ENCODE peak calls at places on chromosomes 5 and 9, in seven cellular contexts. One of them, this sample, is unnamed.

GRCh38 chr5:133924221-133924920 is 44.1 kb downstream of the C5orf15 start:
- DNase-seq in progenitor cell of endocrine pancreas: no peak
- DNase-seq in activated gamma-delta T cell treated with Interleukin-2 at 50 U/mL for 16 hours: no peak
- DNase-seq in NCI-H1105 treated with DMSO at 0.1 percent for 48 hours: no peak
- DNase-seq in left cardiac atrium: no peak
- DNase-seq in Peyer's patch: no peak
- DNase-seq in MM.1S: no peak
- DNase-seq in this sample: no peak

GRCh38 chr5:139644001-139644456 is 4.1 kb upstream of the CXXC5 start:
- DNase-seq in MM.1S: no peak
- DNase-seq in activated gamma-delta T cell treated with Interleukin-2 at 50 U/mL for 16 hours: no peak
- DNase-seq in progenitor cell of endocrine pancreas: no peak
- DNase-seq in NCI-H1105 treated with DMSO at 0.1 percent for 48 hours: no peak
- DNase-seq in left cardiac atrium: peak
- DNase-seq in Peyer's patch: peak
- DNase-seq in this sample: no peak

GRCh38 chr5:72812483-72812882 is 4.0 kb upstream of the TNPO1 start:
- DNase-seq in left cardiac atrium: no peak
- DNase-seq in Peyer's patch: no peak
- DNase-seq in progenitor cell of endocrine pancreas: no peak
- DNase-seq in MM.1S: no peak
- DNase-seq in activated gamma-delta T cell treated with Interleukin-2 at 50 U/mL for 16 hours: no peak
- DNase-seq in NCI-H1105 treated with DMSO at 0.1 percent for 48 hours: no peak
- DNase-seq in this sample: no peak

GRCh38 chr5:149561848-149562247 is 10.6 kb upstream of the CSNK1A1 start:
- DNase-seq in progenitor cell of endocrine pancreas: no peak
- DNase-seq in MM.1S: peak
- DNase-seq in Peyer's patch: no peak
- DNase-seq in activated gamma-delta T cell treated with Interleukin-2 at 50 U/mL for 16 hours: no peak
- DNase-seq in left cardiac atrium: no peak
- DNase-seq in NCI-H1105 treated with DMSO at 0.1 percent for 48 hours: no peak
- DNase-seq in this sample: no peak

GRCh38 chr5:120684749-120685415 is 220.8 kb downstream of the PRR16 start:
- DNase-seq in activated gamma-delta T cell treated with Interleukin-2 at 50 U/mL for 16 hours: no peak
- DNase-seq in NCI-H1105 treated with DMSO at 0.1 percent for 48 hours: no peak
- DNase-seq in left cardiac atrium: no peak
- DNase-seq in MM.1S: no peak
- DNase-seq in Peyer's patch: no peak
- DNase-seq in progenitor cell of endocrine pancreas: no peak
- DNase-seq in this sample: no peak

GRCh38 chr9:27529316-27530278 is at the start of gene MOB3B:
- DNase-seq in left cardiac atrium: peak
- DNase-seq in progenitor cell of endocrine pancreas: peak
- DNase-seq in activated gamma-delta T cell treated with Interleukin-2 at 50 U/mL for 16 hours: peak
- DNase-seq in MM.1S: peak
- DNase-seq in Peyer's patch: peak
- DNase-seq in NCI-H1105 treated with DMSO at 0.1 percent for 48 hours: peak
- DNase-seq in this sample: peak

GRCh38 chr9:78695521-78695920 is 398.6 kb downstream of the PSAT1 start:
- DNase-seq in progenitor cell of endocrine pancreas: no peak
- DNase-seq in left cardiac atrium: no peak
- DNase-seq in activated gamma-delta T cell treated with Interleukin-2 at 50 U/mL for 16 hours: no peak
- DNase-seq in MM.1S: no peak
- DNase-seq in NCI-H1105 treated with DMSO at 0.1 percent for 48 hours: peak
- DNase-seq in Peyer's patch: no peak
- DNase-seq in this sample: no peak

GRCh38 chr9:133163559-133164208 is at the start of gene GBGT1:
- DNase-seq in MM.1S: no peak
- DNase-seq in progenitor cell of endocrine pancreas: peak
- DNase-seq in Peyer's patch: peak
- DNase-seq in left cardiac atrium: peak
- DNase-seq in NCI-H1105 treated with DMSO at 0.1 percent for 48 hours: no peak
- DNase-seq in activated gamma-delta T cell treated with Interleukin-2 at 50 U/mL for 16 hours: no peak
- DNase-seq in this sample: no peak

GRCh38 chr5:149940941-149941644 is 3.5 kb downstream of the PDE6A start:
- DNase-seq in left cardiac atrium: no peak
- DNase-seq in Peyer's patch: no peak
- DNase-seq in NCI-H1105 treated with DMSO at 0.1 percent for 48 hours: no peak
- DNase-seq in activated gamma-delta T cell treated with Interleukin-2 at 50 U/mL for 16 hours: no peak
- DNase-seq in MM.1S: no peak
- DNase-seq in progenitor cell of endocrine pancreas: no peak
- DNase-seq in this sample: no peak

GRCh38 chr9:100474950-100475276 is 2.0 kb downstream of the TMEFF1 start:
- DNase-seq in MM.1S: no peak
- DNase-seq in NCI-H1105 treated with DMSO at 0.1 percent for 48 hours: no peak
- DNase-seq in progenitor cell of endocrine pancreas: no peak
- DNase-seq in activated gamma-delta T cell treated with Interleukin-2 at 50 U/mL for 16 hours: no peak
- DNase-seq in Peyer's patch: no peak
- DNase-seq in left cardiac atrium: no peak
- DNase-seq in this sample: no peak

GRCh38 chr5:168188182-168188581 is 103.3 kb upstream of the WWC1 start:
- DNase-seq in left cardiac atrium: no peak
- DNase-seq in MM.1S: no peak
- DNase-seq in NCI-H1105 treated with DMSO at 0.1 percent for 48 hours: no peak
- DNase-seq in progenitor cell of endocrine pancreas: no peak
- DNase-seq in activated gamma-delta T cell treated with Interleukin-2 at 50 U/mL for 16 hours: no peak
- DNase-seq in Peyer's patch: no peak
- DNase-seq in this sample: no peak

GRCh38 chr5:135138116-135138850 is 104.3 kb upstream of the PITX1 start:
- DNase-seq in MM.1S: no peak
- DNase-seq in progenitor cell of endocrine pancreas: no peak
- DNase-seq in activated gamma-delta T cell treated with Interleukin-2 at 50 U/mL for 16 hours: no peak
- DNase-seq in left cardiac atrium: no peak
- DNase-seq in Peyer's patch: no peak
- DNase-seq in NCI-H1105 treated with DMSO at 0.1 percent for 48 hours: no peak
- DNase-seq in this sample: no peak

GRCh38 chr5:11180890-11181289 is 419.9 kb upstream of the DAP start:
- DNase-seq in progenitor cell of endocrine pancreas: no peak
- DNase-seq in NCI-H1105 treated with DMSO at 0.1 percent for 48 hours: no peak
- DNase-seq in Peyer's patch: no peak
- DNase-seq in left cardiac atrium: no peak
- DNase-seq in MM.1S: no peak
- DNase-seq in activated gamma-delta T cell treated with Interleukin-2 at 50 U/mL for 16 hours: no peak
- DNase-seq in this sample: no peak

GRCh38 chr9:109733690-109734089 is 46.3 kb upstream of the PALM2AKAP2 start:
- DNase-seq in NCI-H1105 treated with DMSO at 0.1 percent for 48 hours: no peak
- DNase-seq in MM.1S: peak
- DNase-seq in activated gamma-delta T cell treated with Interleukin-2 at 50 U/mL for 16 hours: no peak
- DNase-seq in progenitor cell of endocrine pancreas: no peak
- DNase-seq in Peyer's patch: no peak
- DNase-seq in left cardiac atrium: no peak
- DNase-seq in this sample: no peak

GRCh38 chr9:122221223-122221811 is 7.4 kb downstream of the LHX6 start:
- DNase-seq in NCI-H1105 treated with DMSO at 0.1 percent for 48 hours: no peak
- DNase-seq in activated gamma-delta T cell treated with Interleukin-2 at 50 U/mL for 16 hours: no peak
- DNase-seq in progenitor cell of endocrine pancreas: no peak
- DNase-seq in MM.1S: no peak
- DNase-seq in left cardiac atrium: no peak
- DNase-seq in Peyer's patch: peak
- DNase-seq in this sample: no peak

GRCh38 chr5:40682431-40683017 is 2.8 kb downstream of the PTGER4 start:
- DNase-seq in NCI-H1105 treated with DMSO at 0.1 percent for 48 hours: no peak
- DNase-seq in progenitor cell of endocrine pancreas: no peak
- DNase-seq in activated gamma-delta T cell treated with Interleukin-2 at 50 U/mL for 16 hours: no peak
- DNase-seq in left cardiac atrium: no peak
- DNase-seq in Peyer's patch: no peak
- DNase-seq in MM.1S: no peak
- DNase-seq in this sample: no peak

GRCh38 chr9:109751253-109751652 is 28.7 kb upstream of the PALM2AKAP2 start:
- DNase-seq in MM.1S: no peak
- DNase-seq in NCI-H1105 treated with DMSO at 0.1 percent for 48 hours: peak
- DNase-seq in Peyer's patch: no peak
- DNase-seq in left cardiac atrium: no peak
- DNase-seq in progenitor cell of endocrine pancreas: no peak
- DNase-seq in activated gamma-delta T cell treated with Interleukin-2 at 50 U/mL for 16 hours: no peak
- DNase-seq in this sample: no peak

GRCh38 chr5:1546556-1546955 is 22.8 kb upstream of the LPCAT1 start:
- DNase-seq in MM.1S: no peak
- DNase-seq in Peyer's patch: peak
- DNase-seq in left cardiac atrium: no peak
- DNase-seq in NCI-H1105 treated with DMSO at 0.1 percent for 48 hours: no peak
- DNase-seq in activated gamma-delta T cell treated with Interleukin-2 at 50 U/mL for 16 hours: no peak
- DNase-seq in progenitor cell of endocrine pancreas: no peak
- DNase-seq in this sample: no peak

GRCh38 chr9:81787747-81788632 is 98.6 kb upstream of the TLE1 start:
- DNase-seq in progenitor cell of endocrine pancreas: no peak
- DNase-seq in Peyer's patch: no peak
- DNase-seq in left cardiac atrium: peak
- DNase-seq in MM.1S: no peak
- DNase-seq in activated gamma-delta T cell treated with Interleukin-2 at 50 U/mL for 16 hours: no peak
- DNase-seq in NCI-H1105 treated with DMSO at 0.1 percent for 48 hours: no peak
- DNase-seq in this sample: no peak

GRCh38 chr9:32378496-32378895 is 5.9 kb upstream of the ACO1 start:
- DNase-seq in NCI-H1105 treated with DMSO at 0.1 percent for 48 hours: peak
- DNase-seq in progenitor cell of endocrine pancreas: no peak
- DNase-seq in left cardiac atrium: no peak
- DNase-seq in MM.1S: peak
- DNase-seq in activated gamma-delta T cell treated with Interleukin-2 at 50 U/mL for 16 hours: peak
- DNase-seq in Peyer's patch: no peak
- DNase-seq in this sample: peak

GRCh38 chr9:95726756-95727155 is 148.7 kb upstream of the ERCC6L2 start:
- DNase-seq in NCI-H1105 treated with DMSO at 0.1 percent for 48 hours: peak
- DNase-seq in MM.1S: peak
- DNase-seq in Peyer's patch: no peak
- DNase-seq in activated gamma-delta T cell treated with Interleukin-2 at 50 U/mL for 16 hours: no peak
- DNase-seq in left cardiac atrium: no peak
- DNase-seq in progenitor cell of endocrine pancreas: no peak
- DNase-seq in this sample: no peak

GRCh38 chr5:13939647-13940046 is 4.8 kb downstream of the DNAH5 start:
- DNase-seq in left cardiac atrium: no peak
- DNase-seq in MM.1S: no peak
- DNase-seq in progenitor cell of endocrine pancreas: no peak
- DNase-seq in NCI-H1105 treated with DMSO at 0.1 percent for 48 hours: peak
- DNase-seq in activated gamma-delta T cell treated with Interleukin-2 at 50 U/mL for 16 hours: no peak
- DNase-seq in Peyer's patch: no peak
- DNase-seq in this sample: no peak

GRCh38 chr5:135484563-135485157 is 32.5 kb upstream of the TIFAB start:
- DNase-seq in progenitor cell of endocrine pancreas: no peak
- DNase-seq in left cardiac atrium: no peak
- DNase-seq in MM.1S: no peak
- DNase-seq in Peyer's patch: no peak
- DNase-seq in NCI-H1105 treated with DMSO at 0.1 percent for 48 hours: peak
- DNase-seq in activated gamma-delta T cell treated with Interleukin-2 at 50 U/mL for 16 hours: no peak
- DNase-seq in this sample: no peak

GRCh38 chr9:2015581-2016410 is 649 bp downstream of the SMARCA2 start:
- DNase-seq in MM.1S: peak
- DNase-seq in activated gamma-delta T cell treated with Interleukin-2 at 50 U/mL for 16 hours: peak
- DNase-seq in progenitor cell of endocrine pancreas: peak
- DNase-seq in NCI-H1105 treated with DMSO at 0.1 percent for 48 hours: peak
- DNase-seq in Peyer's patch: peak
- DNase-seq in left cardiac atrium: peak
- DNase-seq in this sample: peak

GRCh38 chr9:84597131-84597530 is 72.4 kb upstream of the NTRK2 start:
- DNase-seq in activated gamma-delta T cell treated with Interleukin-2 at 50 U/mL for 16 hours: no peak
- DNase-seq in NCI-H1105 treated with DMSO at 0.1 percent for 48 hours: no peak
- DNase-seq in progenitor cell of endocrine pancreas: no peak
- DNase-seq in MM.1S: peak
- DNase-seq in left cardiac atrium: no peak
- DNase-seq in Peyer's patch: no peak
- DNase-seq in this sample: no peak

GRCh38 chr9:69877852-69878507 is 57.4 kb downstream of the CFAP95 start:
- DNase-seq in Peyer's patch: no peak
- DNase-seq in progenitor cell of endocrine pancreas: no peak
- DNase-seq in NCI-H1105 treated with DMSO at 0.1 percent for 48 hours: peak
- DNase-seq in left cardiac atrium: no peak
- DNase-seq in MM.1S: peak
- DNase-seq in activated gamma-delta T cell treated with Interleukin-2 at 50 U/mL for 16 hours: no peak
- DNase-seq in this sample: no peak

GRCh38 chr9:27572918-27573698 is at the start of gene C9orf72:
- DNase-seq in progenitor cell of endocrine pancreas: peak
- DNase-seq in left cardiac atrium: peak
- DNase-seq in Peyer's patch: peak
- DNase-seq in MM.1S: peak
- DNase-seq in activated gamma-delta T cell treated with Interleukin-2 at 50 U/mL for 16 hours: peak
- DNase-seq in NCI-H1105 treated with DMSO at 0.1 percent for 48 hours: peak
- DNase-seq in this sample: peak

GRCh38 chr9:134489621-134490380 is 151.8 kb upstream of the COL5A1 start:
- DNase-seq in NCI-H1105 treated with DMSO at 0.1 percent for 48 hours: no peak
- DNase-seq in Peyer's patch: no peak
- DNase-seq in progenitor cell of endocrine pancreas: no peak
- DNase-seq in left cardiac atrium: no peak
- DNase-seq in MM.1S: no peak
- DNase-seq in activated gamma-delta T cell treated with Interleukin-2 at 50 U/mL for 16 hours: no peak
- DNase-seq in this sample: no peak

GRCh38 chr5:120771181-120771580 is 307.1 kb downstream of the PRR16 start:
- DNase-seq in NCI-H1105 treated with DMSO at 0.1 percent for 48 hours: no peak
- DNase-seq in activated gamma-delta T cell treated with Interleukin-2 at 50 U/mL for 16 hours: no peak
- DNase-seq in MM.1S: no peak
- DNase-seq in progenitor cell of endocrine pancreas: no peak
- DNase-seq in left cardiac atrium: no peak
- DNase-seq in Peyer's patch: no peak
- DNase-seq in this sample: no peak

GRCh38 chr5:39273314-39273954 is 54.1 kb upstream of the FYB1 start:
- DNase-seq in left cardiac atrium: no peak
- DNase-seq in activated gamma-delta T cell treated with Interleukin-2 at 50 U/mL for 16 hours: no peak
- DNase-seq in progenitor cell of endocrine pancreas: no peak
- DNase-seq in NCI-H1105 treated with DMSO at 0.1 percent for 48 hours: no peak
- DNase-seq in MM.1S: no peak
- DNase-seq in Peyer's patch: no peak
- DNase-seq in this sample: no peak

GRCh38 chr9:89051421-89051820 is 60.2 kb downstream of the S1PR3 start:
- DNase-seq in progenitor cell of endocrine pancreas: no peak
- DNase-seq in left cardiac atrium: no peak
- DNase-seq in Peyer's patch: no peak
- DNase-seq in activated gamma-delta T cell treated with Interleukin-2 at 50 U/mL for 16 hours: no peak
- DNase-seq in NCI-H1105 treated with DMSO at 0.1 percent for 48 hours: no peak
- DNase-seq in MM.1S: no peak
- DNase-seq in this sample: no peak

GRCh38 chr5:36444582-36444999 is 142.9 kb upstream of the RANBP3L start:
- DNase-seq in activated gamma-delta T cell treated with Interleukin-2 at 50 U/mL for 16 hours: no peak
- DNase-seq in progenitor cell of endocrine pancreas: no peak
- DNase-seq in NCI-H1105 treated with DMSO at 0.1 percent for 48 hours: no peak
- DNase-seq in left cardiac atrium: peak
- DNase-seq in MM.1S: no peak
- DNase-seq in Peyer's patch: no peak
- DNase-seq in this sample: no peak

GRCh38 chr9:125238915-125239446 is 2.2 kb downstream of the HSPA5 start:
- DNase-seq in Peyer's patch: no peak
- DNase-seq in MM.1S: no peak
- DNase-seq in activated gamma-delta T cell treated with Interleukin-2 at 50 U/mL for 16 hours: no peak
- DNase-seq in left cardiac atrium: no peak
- DNase-seq in progenitor cell of endocrine pancreas: no peak
- DNase-seq in NCI-H1105 treated with DMSO at 0.1 percent for 48 hours: no peak
- DNase-seq in this sample: no peak

GRCh38 chr9:841371-842209 is at the start of gene DMRT1:
- DNase-seq in Peyer's patch: no peak
- DNase-seq in progenitor cell of endocrine pancreas: peak
- DNase-seq in MM.1S: no peak
- DNase-seq in activated gamma-delta T cell treated with Interleukin-2 at 50 U/mL for 16 hours: no peak
- DNase-seq in NCI-H1105 treated with DMSO at 0.1 percent for 48 hours: peak
- DNase-seq in left cardiac atrium: no peak
- DNase-seq in this sample: no peak

This sample was measured in T follicular helper cell.